ENCODE peak calls at places on chromosomes 12 and 14, in five cellular contexts. One of them, this sample, is unnamed.

GRCh38 chr12:12558291-12558690 is 4.4 kb downstream of the DUSP16 start:
- DNase-seq in caudate nucleus: no peak
- DNase-seq in hepatocyte: no peak
- DNase-seq in substantia nigra: no peak
- DNase-seq in IMR-90: no peak
- DNase-seq in this sample: no peak

GRCh38 chr14:21041676-21042433 is at the start of gene RNASE7:
- DNase-seq in caudate nucleus: no peak
- DNase-seq in IMR-90: peak; percentile 54
- DNase-seq in hepatocyte: no peak
- DNase-seq in substantia nigra: no peak
- DNase-seq in this sample: no peak

GRCh38 chr12:38886931-38887330 is 18.5 kb downstream of the CPNE8 start:
- DNase-seq in hepatocyte: no peak
- DNase-seq in substantia nigra: no peak
- DNase-seq in IMR-90: no peak
- DNase-seq in caudate nucleus: no peak
- DNase-seq in this sample: no peak

GRCh38 chr14:80004871-80005270 is 206.4 kb downstream of the DIO2 start:
- DNase-seq in hepatocyte: no peak
- DNase-seq in caudate nucleus: no peak
- DNase-seq in substantia nigra: no peak
- DNase-seq in IMR-90: no peak
- DNase-seq in this sample: no peak

GRCh38 chr12:28872654-28873268 is 276.3 kb upstream of the FAR2 start:
- DNase-seq in hepatocyte: peak; percentile 63
- DNase-seq in substantia nigra: no peak
- DNase-seq in IMR-90: peak; percentile 67
- DNase-seq in caudate nucleus: no peak
- DNase-seq in this sample: peak; percentile 24

GRCh38 chr14:104016873-104017650 is 68.4 kb upstream of the ASPG start:
- DNase-seq in hepatocyte: no peak
- DNase-seq in substantia nigra: no peak
- DNase-seq in IMR-90: no peak
- DNase-seq in caudate nucleus: no peak
- DNase-seq in this sample: no peak

GRCh38 chr14:23114669-23115491 is 4.2 kb downstream of the CEBPE start:
- DNase-seq in IMR-90: peak; percentile 99
- DNase-seq in hepatocyte: peak; percentile 40
- DNase-seq in substantia nigra: no peak
- DNase-seq in caudate nucleus: no peak
- DNase-seq in this sample: no peak

GRCh38 chr12:123063535-123063934 is 83.1 kb downstream of the ARL6IP4 start:
- DNase-seq in caudate nucleus: no peak
- DNase-seq in IMR-90: peak; percentile 28
- DNase-seq in hepatocyte: peak; percentile 43
- DNase-seq in substantia nigra: no peak
- DNase-seq in this sample: no peak

GRCh38 chr12:104573-105081 is 38.1 kb downstream of the IQSEC3 start:
- DNase-seq in IMR-90: no peak
- DNase-seq in caudate nucleus: no peak
- DNase-seq in substantia nigra: no peak
- DNase-seq in hepatocyte: peak; percentile 41
- DNase-seq in this sample: no peak

GRCh38 chr12:126742326-126742725 is 1524.6 kb upstream of the TMEM132C start:
- DNase-seq in caudate nucleus: peak; percentile 56
- DNase-seq in hepatocyte: no peak
- DNase-seq in substantia nigra: no peak
- DNase-seq in IMR-90: no peak
- DNase-seq in this sample: no peak

GRCh38 chr12:108964391-108965166 is 56.3 kb downstream of the SVOP start:
- DNase-seq in caudate nucleus: no peak
- DNase-seq in substantia nigra: no peak
- DNase-seq in hepatocyte: no peak
- DNase-seq in IMR-90: no peak
- DNase-seq in this sample: no peak

GRCh38 chr14:20418501-20418909 is 5.2 kb upstream of the TEP1 start:
- DNase-seq in hepatocyte: peak; percentile 74
- DNase-seq in caudate nucleus: no peak
- DNase-seq in IMR-90: no peak
- DNase-seq in substantia nigra: no peak
- DNase-seq in this sample: no peak

GRCh38 chr12:120121766-120122293 is 5.3 kb upstream of the RAB35 start:
- DNase-seq in substantia nigra: no peak
- DNase-seq in IMR-90: peak; percentile 13
- DNase-seq in hepatocyte: no peak
- DNase-seq in caudate nucleus: no peak
- DNase-seq in this sample: no peak

GRCh38 chr12:75698052-75698451 is 186.6 kb upstream of the KRR1 start:
- DNase-seq in substantia nigra: no peak
- DNase-seq in caudate nucleus: no peak
- DNase-seq in IMR-90: no peak
- DNase-seq in hepatocyte: no peak
- DNase-seq in this sample: no peak

GRCh38 chr14:54691525-54692260 is 124.8 kb downstream of the SAMD4A start:
- DNase-seq in hepatocyte: peak; percentile 89
- DNase-seq in IMR-90: peak; percentile 69
- DNase-seq in substantia nigra: no peak
- DNase-seq in caudate nucleus: no peak
- DNase-seq in this sample: peak; percentile 81

GRCh38 chr12:583251-583869 is 79.9 kb downstream of the NINJ2 start:
- DNase-seq in caudate nucleus: no peak
- DNase-seq in substantia nigra: no peak
- DNase-seq in IMR-90: no peak
- DNase-seq in hepatocyte: peak; percentile 71
- DNase-seq in this sample: peak; percentile 7

GRCh38 chr12:89101440-89101839 is 250.9 kb downstream of the DUSP6 start:
- DNase-seq in hepatocyte: no peak
- DNase-seq in IMR-90: no peak
- DNase-seq in substantia nigra: no peak
- DNase-seq in caudate nucleus: no peak
- DNase-seq in this sample: no peak

GRCh38 chr14:93094121-93094918 is 21.4 kb downstream of the ITPK1 start:
- DNase-seq in IMR-90: no peak
- DNase-seq in hepatocyte: no peak
- DNase-seq in caudate nucleus: no peak
- DNase-seq in substantia nigra: no peak
- DNase-seq in this sample: no peak

GRCh38 chr12:111055181-111055880 is 135.0 kb upstream of the MYL2 start:
- DNase-seq in caudate nucleus: no peak
- DNase-seq in IMR-90: no peak
- DNase-seq in substantia nigra: no peak
- DNase-seq in hepatocyte: no peak
- DNase-seq in this sample: no peak

GRCh38 chr12:53325539-53326061 is 4.2 kb upstream of the AAAS start:
- DNase-seq in caudate nucleus: peak; percentile 84
- DNase-seq in hepatocyte: no peak
- DNase-seq in substantia nigra: peak; percentile 75
- DNase-seq in IMR-90: no peak
- DNase-seq in this sample: peak; percentile 42

GRCh38 chr12:120223458-120224303 is 22.8 kb upstream of the RPLP0 start:
- DNase-seq in hepatocyte: no peak
- DNase-seq in IMR-90: peak; percentile 47
- DNase-seq in substantia nigra: no peak
- DNase-seq in caudate nucleus: no peak
- DNase-seq in this sample: no peak

GRCh38 chr12:126424696-126425095 is 1359.5 kb downstream of the AACS start:
- DNase-seq in substantia nigra: no peak
- DNase-seq in caudate nucleus: no peak
- DNase-seq in IMR-90: no peak
- DNase-seq in hepatocyte: no peak
- DNase-seq in this sample: no peak

GRCh38 chr12:58269476-58269875 is 328.1 kb downstream of the ATP23 start:
- DNase-seq in IMR-90: no peak
- DNase-seq in hepatocyte: no peak
- DNase-seq in substantia nigra: no peak
- DNase-seq in caudate nucleus: no peak
- DNase-seq in this sample: no peak

GRCh38 chr14:54487771-54488170 is 1.0 kb downstream of the GMFB start:
- DNase-seq in substantia nigra: no peak
- DNase-seq in hepatocyte: peak; percentile 27
- DNase-seq in IMR-90: peak; percentile 53
- DNase-seq in caudate nucleus: no peak
- DNase-seq in this sample: no peak

GRCh38 chr12:92745874-92746553 is 43.2 kb downstream of the PLEKHG7 start:
- DNase-seq in caudate nucleus: peak; percentile 51
- DNase-seq in hepatocyte: peak; percentile 23
- DNase-seq in substantia nigra: no peak
- DNase-seq in IMR-90: peak; percentile 97
- DNase-seq in this sample: peak; percentile 70

GRCh38 chr12:89890191-89890590 is 181.6 kb upstream of the ATP2B1 start:
- DNase-seq in substantia nigra: no peak
- DNase-seq in IMR-90: no peak
- DNase-seq in caudate nucleus: no peak
- DNase-seq in hepatocyte: no peak
- DNase-seq in this sample: no peak

GRCh38 chr14:32426596-32427408 is 97.7 kb downstream of the AKAP6 start:
- DNase-seq in caudate nucleus: no peak
- DNase-seq in substantia nigra: no peak
- DNase-seq in IMR-90: no peak
- DNase-seq in hepatocyte: no peak
- DNase-seq in this sample: no peak

GRCh38 chr14:61525293-61526011 is 169.9 kb upstream of the HIF1A start:
- DNase-seq in IMR-90: peak; percentile 52
- DNase-seq in hepatocyte: peak; percentile 58
- DNase-seq in caudate nucleus: no peak
- DNase-seq in substantia nigra: no peak
- DNase-seq in this sample: peak; percentile 50

GRCh38 chr12:40010899-40011774 is 94.7 kb downstream of the SLC2A13 start:
- DNase-seq in caudate nucleus: no peak
- DNase-seq in hepatocyte: peak; percentile 83
- DNase-seq in substantia nigra: peak; percentile 10
- DNase-seq in IMR-90: peak; percentile 72
- DNase-seq in this sample: peak; percentile 21

GRCh38 chr12:94793191-94793595 is 142.8 kb upstream of the TMCC3 start:
- DNase-seq in IMR-90: peak; percentile 4
- DNase-seq in substantia nigra: no peak
- DNase-seq in hepatocyte: no peak
- DNase-seq in caudate nucleus: no peak
- DNase-seq in this sample: no peak
- H3K27ac ChIP-seq in IMR-90: no peak overlapping the region
- H3K27ac ChIP-seq in substantia nigra: no peak overlapping the region
- H3K27ac ChIP-seq in hepatocyte: peak overlapping the region; percentile 52
- H3K27ac ChIP-seq in caudate nucleus: no peak overlapping the region
- H3K27ac ChIP-seq in this sample: no peak overlapping the region

GRCh38 chr14:37585971-37586759 is 8.9 kb downstream of the FOXA1 start:
- DNase-seq in caudate nucleus: no peak
- DNase-seq in IMR-90: no peak
- DNase-seq in hepatocyte: no peak
- DNase-seq in substantia nigra: no peak
- DNase-seq in this sample: no peak
- H3K27ac ChIP-seq in caudate nucleus: no peak overlapping the region
- H3K27ac ChIP-seq in IMR-90: no peak overlapping the region
- H3K27ac ChIP-seq in hepatocyte: peak overlapping the region; percentile 95
- H3K27ac ChIP-seq in substantia nigra: no peak overlapping the region
- H3K27ac ChIP-seq in this sample: no peak overlapping the region

GRCh38 chr12:42684171-42685071 is 94.9 kb upstream of the PRICKLE1 start:
- DNase-seq in IMR-90: peak; percentile 23
- DNase-seq in hepatocyte: no peak
- DNase-seq in substantia nigra: no peak
- DNase-seq in caudate nucleus: no peak
- DNase-seq in this sample: no peak

GRCh38 chr12:42673535-42673934 is 84.0 kb upstream of the PRICKLE1 start:
- DNase-seq in substantia nigra: no peak
- DNase-seq in hepatocyte: no peak
- DNase-seq in IMR-90: no peak
- DNase-seq in caudate nucleus: no peak
- DNase-seq in this sample: no peak

DNA sequence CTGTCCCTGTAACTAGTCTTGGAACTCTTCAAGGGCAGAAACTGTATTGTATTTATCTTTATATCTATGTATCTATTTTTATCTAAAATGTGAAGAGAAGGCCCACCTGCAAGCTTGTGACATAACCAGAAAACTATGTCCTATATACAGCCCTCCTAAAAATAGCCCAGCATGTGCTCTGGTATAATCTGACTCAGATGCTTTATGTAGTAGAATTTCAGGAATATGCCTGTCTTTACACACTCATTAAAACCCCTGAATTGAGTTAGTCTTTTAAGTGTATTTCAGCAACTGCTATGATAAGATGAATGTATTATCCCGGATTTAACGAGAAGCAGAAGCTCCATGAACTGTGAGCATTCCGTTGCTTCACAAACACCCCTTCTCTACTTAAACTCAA is 89.9 kb upstream of the PRICKLE1 start:
- DNase-seq in IMR-90: peak; percentile 75
- DNase-seq in substantia nigra: no peak
- DNase-seq in caudate nucleus: no peak
- DNase-seq in hepatocyte: peak; percentile 19
- DNase-seq in this sample: no peak
- H3K27ac ChIP-seq in IMR-90: no peak overlapping the region
- H3K27ac ChIP-seq in substantia nigra: no peak overlapping the region
- H3K27ac ChIP-seq in caudate nucleus: no peak overlapping the region
- H3K27ac ChIP-seq in hepatocyte: peak overlapping the region; percentile 51
- H3K27ac ChIP-seq in this sample: no peak overlapping the region

DNA sequence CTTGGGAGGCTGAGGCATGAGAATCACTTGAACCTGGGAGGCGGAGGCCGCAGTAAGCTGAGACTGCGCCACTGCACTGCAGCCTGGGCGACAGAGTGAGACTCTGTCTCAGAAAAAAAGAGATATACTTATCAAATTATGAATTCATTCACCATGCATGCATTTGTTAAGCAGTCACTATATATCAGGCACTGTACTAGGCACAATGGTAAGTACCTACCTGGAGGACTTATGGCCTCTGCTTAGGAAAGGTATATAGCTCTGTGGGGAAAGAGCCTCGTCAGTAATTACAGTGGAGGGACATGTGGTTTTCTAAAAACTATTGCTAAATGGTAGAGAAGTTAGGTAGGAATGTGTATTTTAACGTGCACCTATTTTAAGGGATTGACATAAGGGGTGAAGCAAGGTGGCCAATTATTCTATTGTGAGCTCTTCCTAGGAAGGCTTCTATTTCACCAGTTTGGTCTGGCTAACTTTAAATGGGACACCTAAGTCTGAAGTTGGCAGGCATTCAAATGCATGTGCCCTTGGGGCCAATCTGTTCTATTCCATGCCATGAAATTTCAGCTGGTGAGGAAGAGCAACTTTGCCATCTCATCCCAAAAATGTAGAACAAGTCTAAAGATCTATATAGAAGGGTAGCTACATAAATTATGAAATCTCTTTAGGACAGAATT is 15.0 kb downstream of the TCP11L2 start:
- DNase-seq in substantia nigra: no peak
- DNase-seq in hepatocyte: no peak
- DNase-seq in IMR-90: no peak
- DNase-seq in caudate nucleus: no peak
- DNase-seq in this sample: no peak
- H3K27ac ChIP-seq in substantia nigra: no peak overlapping the region
- H3K27ac ChIP-seq in hepatocyte: no peak overlapping the region
- H3K27ac ChIP-seq in IMR-90: no peak overlapping the region
- H3K27ac ChIP-seq in caudate nucleus: no peak overlapping the region
- H3K27ac ChIP-seq in this sample: no peak overlapping the region

DNA sequence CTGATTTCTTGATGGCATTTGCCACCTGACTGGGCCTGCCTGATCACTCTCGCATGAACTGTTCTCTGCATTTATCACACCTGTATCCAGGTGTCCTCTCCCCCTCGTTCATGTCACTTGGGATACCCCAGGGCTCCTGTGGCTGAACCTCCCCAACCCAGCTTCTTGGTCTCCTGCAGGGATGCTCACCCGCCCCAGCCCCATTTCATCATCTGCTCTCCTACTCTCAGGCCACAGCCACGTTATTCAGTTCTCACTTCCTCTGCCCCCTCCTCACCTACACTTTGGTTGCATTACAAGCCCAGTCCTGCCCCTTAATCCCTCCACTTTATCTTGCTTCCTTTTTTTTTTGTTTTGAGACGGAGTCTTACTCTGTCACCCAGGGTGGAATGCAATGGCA is 35.5 kb downstream of the TMBIM6 start:
- DNase-seq in caudate nucleus: no peak
- DNase-seq in IMR-90: no peak
- DNase-seq in hepatocyte: no peak
- DNase-seq in substantia nigra: no peak
- DNase-seq in this sample: no peak
- H3K27ac ChIP-seq in caudate nucleus: no peak overlapping the region
- H3K27ac ChIP-seq in IMR-90: no peak overlapping the region
- H3K27ac ChIP-seq in hepatocyte: no peak overlapping the region
- H3K27ac ChIP-seq in substantia nigra: no peak overlapping the region
- H3K27ac ChIP-seq in this sample: no peak overlapping the region

This sample was measured in uterus.